ENCODE peak calls at places on chromosomes 12 and 14, in ten cellular contexts. One of them, this sample, is unnamed.
A peak's percentile ranks its signal among the peaks of the same experiment; 100 is the strongest.

GRCh38 chr12:113831016-113831415 is 135.1 kb downstream of the RBM19 start:
- DNase-seq in A549: no peak
- DNase-seq in choroid plexus epithelial cell: peak; percentile 56
- DNase-seq in WTC11: no peak
- DNase-seq in RWPE1: no peak
- DNase-seq in natural killer cell: no peak
- DNase-seq in Caco-2: no peak
- DNase-seq in upper lobe of right lung: no peak
- DNase-seq in HFF-Myc: no peak
- DNase-seq in OCI-LY7: no peak
- DNase-seq in this sample: no peak

GRCh38 chr12:20492251-20492728 is 124.0 kb downstream of the PDE3A start:
- DNase-seq in A549: peak; percentile 21
- DNase-seq in choroid plexus epithelial cell: peak; percentile 73
- DNase-seq in WTC11: no peak
- DNase-seq in RWPE1: peak; percentile 0
- DNase-seq in natural killer cell: no peak
- DNase-seq in Caco-2: no peak
- DNase-seq in upper lobe of right lung: no peak
- DNase-seq in HFF-Myc: peak; percentile 40
- DNase-seq in OCI-LY7: no peak
- DNase-seq in this sample: no peak

GRCh38 chr14:32004300-32004699 is 72.8 kb upstream of the ARHGAP5 start:
- DNase-seq in A549: no peak
- DNase-seq in choroid plexus epithelial cell: peak; percentile 82
- DNase-seq in WTC11: no peak
- DNase-seq in RWPE1: no peak
- DNase-seq in natural killer cell: no peak
- DNase-seq in Caco-2: no peak
- DNase-seq in upper lobe of right lung: no peak
- DNase-seq in HFF-Myc: peak; percentile 51
- DNase-seq in OCI-LY7: no peak
- DNase-seq in this sample: no peak

GRCh38 chr12:48002179-48002601 is 2.1 kb downstream of the COL2A1 start:
- DNase-seq in A549: peak; percentile 17
- DNase-seq in choroid plexus epithelial cell: no peak
- DNase-seq in WTC11: peak; percentile 48
- DNase-seq in RWPE1: peak; percentile 12
- DNase-seq in natural killer cell: no peak
- DNase-seq in Caco-2: peak; percentile 75
- DNase-seq in upper lobe of right lung: no peak
- DNase-seq in HFF-Myc: no peak
- DNase-seq in OCI-LY7: no peak
- DNase-seq in this sample: no peak

GRCh38 chr12:131537267-131537920 is 173.5 kb upstream of the SFSWAP start:
- DNase-seq in A549: no peak
- DNase-seq in choroid plexus epithelial cell: no peak
- DNase-seq in WTC11: no peak
- DNase-seq in RWPE1: no peak
- DNase-seq in natural killer cell: no peak
- DNase-seq in Caco-2: no peak
- DNase-seq in upper lobe of right lung: no peak
- DNase-seq in HFF-Myc: no peak
- DNase-seq in OCI-LY7: no peak
- DNase-seq in this sample: no peak

GRCh38 chr12:4745249-4745648 is 25.0 kb downstream of the GALNT8 start:
- DNase-seq in A549: no peak
- DNase-seq in choroid plexus epithelial cell: no peak
- DNase-seq in WTC11: no peak
- DNase-seq in RWPE1: no peak
- DNase-seq in natural killer cell: no peak
- DNase-seq in Caco-2: no peak
- DNase-seq in upper lobe of right lung: no peak
- DNase-seq in HFF-Myc: no peak
- DNase-seq in OCI-LY7: no peak
- DNase-seq in this sample: no peak

GRCh38 chr12:104469066-104469465 is 12.3 kb downstream of the CHST11 start:
- DNase-seq in A549: no peak
- DNase-seq in choroid plexus epithelial cell: no peak
- DNase-seq in WTC11: no peak
- DNase-seq in RWPE1: no peak
- DNase-seq in natural killer cell: no peak
- DNase-seq in Caco-2: no peak
- DNase-seq in upper lobe of right lung: no peak
- DNase-seq in HFF-Myc: no peak
- DNase-seq in OCI-LY7: no peak
- DNase-seq in this sample: no peak

GRCh38 chr12:110424237-110424636 is 20.7 kb upstream of the ANAPC7 start:
- DNase-seq in A549: no peak
- DNase-seq in choroid plexus epithelial cell: peak; percentile 26
- DNase-seq in WTC11: no peak
- DNase-seq in RWPE1: no peak
- DNase-seq in natural killer cell: no peak
- DNase-seq in Caco-2: no peak
- DNase-seq in upper lobe of right lung: no peak
- DNase-seq in HFF-Myc: no peak
- DNase-seq in OCI-LY7: no peak
- DNase-seq in this sample: no peak

GRCh38 chr12:117521327-117521726 is 159.9 kb upstream of the NOS1 start:
- DNase-seq in A549: no peak
- DNase-seq in choroid plexus epithelial cell: no peak
- DNase-seq in WTC11: no peak
- DNase-seq in RWPE1: peak; percentile 7
- DNase-seq in natural killer cell: no peak
- DNase-seq in Caco-2: no peak
- DNase-seq in upper lobe of right lung: no peak
- DNase-seq in HFF-Myc: no peak
- DNase-seq in OCI-LY7: no peak
- DNase-seq in this sample: no peak

DNA sequence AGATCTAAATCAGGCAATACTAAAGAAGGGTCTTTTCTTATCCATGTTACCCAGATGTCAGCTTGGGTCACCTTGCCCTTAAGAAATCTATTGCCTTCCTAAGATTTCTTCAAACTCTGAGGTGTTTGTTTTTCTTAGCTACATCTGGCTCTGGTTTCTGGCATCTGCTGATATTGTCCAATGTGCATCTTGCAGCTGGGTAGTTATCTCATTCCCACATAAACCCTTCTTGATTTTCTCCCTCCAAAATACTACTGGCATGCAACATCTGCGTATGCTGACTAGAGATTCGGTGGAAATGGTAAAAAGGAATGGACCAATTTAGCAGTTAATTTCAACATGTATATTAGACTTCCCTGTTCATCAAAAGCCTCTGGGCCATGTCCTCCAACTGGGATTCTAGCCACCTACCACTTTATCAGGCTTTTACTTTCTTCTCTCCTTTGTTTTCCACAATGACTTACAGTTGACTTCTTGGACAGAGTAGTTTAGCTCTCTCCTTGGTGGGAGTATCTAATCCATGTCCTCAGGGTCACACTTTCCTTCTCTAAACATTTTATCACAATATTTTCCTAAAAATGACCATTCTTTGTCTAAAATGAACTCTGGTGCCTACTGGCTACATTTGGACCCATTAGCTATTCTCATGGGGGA is 324.8 kb upstream of the FAR2 start:
- DNase-seq in A549: no peak
- DNase-seq in choroid plexus epithelial cell: no peak
- DNase-seq in WTC11: no peak
- DNase-seq in RWPE1: no peak
- DNase-seq in natural killer cell: no peak
- DNase-seq in Caco-2: no peak
- DNase-seq in upper lobe of right lung: no peak
- DNase-seq in HFF-Myc: no peak
- DNase-seq in OCI-LY7: no peak
- DNase-seq in this sample: no peak
- TF ChIP-seq CTCF in A549: no peak
- TF ChIP-seq CTCF in choroid plexus epithelial cell: no peak
- TF ChIP-seq CTCF in WTC11: no peak
- TF ChIP-seq CTCF in RWPE1: no peak
- TF ChIP-seq CTCF in natural killer cell: no peak
- TF ChIP-seq CTCF in Caco-2: no peak
- TF ChIP-seq CTCF in upper lobe of right lung: no peak
- TF ChIP-seq CTCF in HFF-Myc: no peak
- TF ChIP-seq CTCF in OCI-LY7: no peak
- TF ChIP-seq CTCF in this sample: no peak

GRCh38 chr14:73223049-73223448 is 14.3 kb upstream of the PAPLN start:
- DNase-seq in A549: no peak
- DNase-seq in choroid plexus epithelial cell: peak; percentile 76
- DNase-seq in WTC11: no peak
- DNase-seq in RWPE1: no peak
- DNase-seq in natural killer cell: no peak
- DNase-seq in Caco-2: no peak
- DNase-seq in upper lobe of right lung: no peak
- DNase-seq in HFF-Myc: no peak
- DNase-seq in OCI-LY7: peak; percentile 31
- DNase-seq in this sample: no peak
- TF ChIP-seq CTCF in A549: no peak
- TF ChIP-seq CTCF in choroid plexus epithelial cell: no peak
- TF ChIP-seq CTCF in WTC11: no peak
- TF ChIP-seq CTCF in RWPE1: no peak
- TF ChIP-seq CTCF in natural killer cell: no peak
- TF ChIP-seq CTCF in Caco-2: no peak
- TF ChIP-seq CTCF in upper lobe of right lung: no peak
- TF ChIP-seq CTCF in HFF-Myc: no peak
- TF ChIP-seq CTCF in OCI-LY7: peak; percentile 33
- TF ChIP-seq CTCF in this sample: no peak

GRCh38 chr12:12700249-12700648 is 4.3 kb upstream of the GPR19 start:
- DNase-seq in A549: no peak
- DNase-seq in choroid plexus epithelial cell: peak; percentile 8
- DNase-seq in WTC11: no peak
- DNase-seq in RWPE1: no peak
- DNase-seq in natural killer cell: no peak
- DNase-seq in Caco-2: no peak
- DNase-seq in upper lobe of right lung: no peak
- DNase-seq in HFF-Myc: no peak
- DNase-seq in OCI-LY7: no peak
- DNase-seq in this sample: no peak

GRCh38 chr12:12699345-12699744 is 3.4 kb upstream of the GPR19 start:
- DNase-seq in A549: no peak
- DNase-seq in choroid plexus epithelial cell: no peak
- DNase-seq in WTC11: no peak
- DNase-seq in RWPE1: no peak
- DNase-seq in natural killer cell: no peak
- DNase-seq in Caco-2: no peak
- DNase-seq in upper lobe of right lung: no peak
- DNase-seq in HFF-Myc: no peak
- DNase-seq in OCI-LY7: no peak
- DNase-seq in this sample: no peak

GRCh38 chr12:12693111-12693671 is 2.8 kb downstream of the GPR19 start:
- DNase-seq in A549: no peak
- DNase-seq in choroid plexus epithelial cell: no peak
- DNase-seq in WTC11: no peak
- DNase-seq in RWPE1: no peak
- DNase-seq in natural killer cell: no peak
- DNase-seq in Caco-2: no peak
- DNase-seq in upper lobe of right lung: no peak
- DNase-seq in HFF-Myc: no peak
- DNase-seq in OCI-LY7: no peak
- DNase-seq in this sample: no peak

GRCh38 chr12:12701457-12701856 is 5.5 kb upstream of the GPR19 start:
- DNase-seq in A549: no peak
- DNase-seq in choroid plexus epithelial cell: no peak
- DNase-seq in WTC11: peak; percentile 53
- DNase-seq in RWPE1: no peak
- DNase-seq in natural killer cell: no peak
- DNase-seq in Caco-2: no peak
- DNase-seq in upper lobe of right lung: no peak
- DNase-seq in HFF-Myc: no peak
- DNase-seq in OCI-LY7: no peak
- DNase-seq in this sample: no peak

GRCh38 chr12:12696562-12697383 is 790 bp upstream of the GPR19 start:
- DNase-seq in A549: peak; percentile 75
- DNase-seq in choroid plexus epithelial cell: peak; percentile 93
- DNase-seq in WTC11: peak; percentile 85
- DNase-seq in RWPE1: peak; percentile 55
- DNase-seq in natural killer cell: peak; percentile 91
- DNase-seq in Caco-2: peak; percentile 91
- DNase-seq in upper lobe of right lung: peak; percentile 96
- DNase-seq in HFF-Myc: no peak
- DNase-seq in OCI-LY7: peak; percentile 97
- DNase-seq in this sample: peak; percentile 88
- TF ChIP-seq CTCF in A549: no peak
- TF ChIP-seq CTCF in choroid plexus epithelial cell: no peak
- TF ChIP-seq CTCF in WTC11: no peak
- TF ChIP-seq CTCF in RWPE1: no peak
- TF ChIP-seq CTCF in natural killer cell: no peak
- TF ChIP-seq CTCF in Caco-2: no peak
- TF ChIP-seq CTCF in upper lobe of right lung: no peak
- TF ChIP-seq CTCF in HFF-Myc: no peak
- TF ChIP-seq CTCF in OCI-LY7: peak; percentile 27
- TF ChIP-seq CTCF in this sample: no peak

GRCh38 chr12:124739953-124740561 is 123.6 kb downstream of the SCARB1 start:
- DNase-seq in A549: no peak
- DNase-seq in choroid plexus epithelial cell: peak; percentile 43
- DNase-seq in WTC11: no peak
- DNase-seq in RWPE1: no peak
- DNase-seq in natural killer cell: no peak
- DNase-seq in Caco-2: no peak
- DNase-seq in upper lobe of right lung: no peak
- DNase-seq in HFF-Myc: no peak
- DNase-seq in OCI-LY7: no peak
- DNase-seq in this sample: no peak

GRCh38 chr12:124738636-124739467 is 124.8 kb downstream of the SCARB1 start:
- DNase-seq in A549: no peak
- DNase-seq in choroid plexus epithelial cell: peak; percentile 91
- DNase-seq in WTC11: no peak
- DNase-seq in RWPE1: no peak
- DNase-seq in natural killer cell: no peak
- DNase-seq in Caco-2: no peak
- DNase-seq in upper lobe of right lung: no peak
- DNase-seq in HFF-Myc: no peak
- DNase-seq in OCI-LY7: no peak
- DNase-seq in this sample: no peak

GRCh38 chr12:124742111-124742510 is 121.6 kb downstream of the SCARB1 start:
- DNase-seq in A549: no peak
- DNase-seq in choroid plexus epithelial cell: no peak
- DNase-seq in WTC11: no peak
- DNase-seq in RWPE1: no peak
- DNase-seq in natural killer cell: no peak
- DNase-seq in Caco-2: no peak
- DNase-seq in upper lobe of right lung: no peak
- DNase-seq in HFF-Myc: no peak
- DNase-seq in OCI-LY7: no peak
- DNase-seq in this sample: no peak

GRCh38 chr12:124741211-124741610 is 122.5 kb downstream of the SCARB1 start:
- DNase-seq in A549: no peak
- DNase-seq in choroid plexus epithelial cell: no peak
- DNase-seq in WTC11: no peak
- DNase-seq in RWPE1: no peak
- DNase-seq in natural killer cell: no peak
- DNase-seq in Caco-2: no peak
- DNase-seq in upper lobe of right lung: no peak
- DNase-seq in HFF-Myc: no peak
- DNase-seq in OCI-LY7: no peak
- DNase-seq in this sample: no peak

DNA sequence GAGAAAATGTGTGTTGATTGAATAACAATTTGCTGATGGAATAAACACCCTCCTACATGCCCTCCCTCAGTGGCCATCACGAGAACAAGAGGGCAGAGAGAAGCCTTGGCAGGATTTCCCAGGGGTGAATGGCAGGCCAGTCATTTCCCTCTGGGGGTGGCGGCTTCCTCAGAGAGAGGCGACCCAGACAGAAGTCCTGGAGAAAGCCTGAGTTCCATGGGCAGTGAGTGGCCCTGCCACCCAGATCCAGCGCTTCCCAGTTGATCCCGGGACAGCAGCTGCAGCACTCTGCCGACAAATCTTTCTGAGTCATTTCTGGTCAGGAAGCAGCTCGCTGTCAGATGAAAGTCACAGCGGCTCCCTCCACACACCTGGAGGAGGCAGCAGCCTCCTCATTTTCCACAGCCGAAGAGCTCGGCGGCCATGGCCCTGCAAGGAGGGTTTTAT is 123.0 kb downstream of the SCARB1 start:
- DNase-seq in A549: no peak
- DNase-seq in choroid plexus epithelial cell: peak; percentile 43
- DNase-seq in WTC11: no peak
- DNase-seq in RWPE1: peak; percentile 49
- DNase-seq in natural killer cell: no peak
- DNase-seq in Caco-2: no peak
- DNase-seq in upper lobe of right lung: no peak
- DNase-seq in HFF-Myc: no peak
- DNase-seq in OCI-LY7: no peak
- DNase-seq in this sample: no peak
- TF ChIP-seq CTCF in A549: no peak
- TF ChIP-seq CTCF in choroid plexus epithelial cell: peak; percentile 18
- TF ChIP-seq CTCF in WTC11: no peak
- TF ChIP-seq CTCF in RWPE1: no peak
- TF ChIP-seq CTCF in natural killer cell: no peak
- TF ChIP-seq CTCF in Caco-2: no peak
- TF ChIP-seq CTCF in upper lobe of right lung: no peak
- TF ChIP-seq CTCF in HFF-Myc: no peak
- TF ChIP-seq CTCF in OCI-LY7: no peak
- TF ChIP-seq CTCF in this sample: no peak

This sample was measured in mesothelial cell of epicardium.